ENCODE peak calls at places on chromosomes 3 and 15, in six cellular contexts. One of them, this sample, is unnamed.

GRCh38 chr15:81174125-81174524 is 22.6 kb upstream of the IL16 start:
- DNase-seq in HCT116: no peak
- DNase-seq in K562: no peak
- DNase-seq in H1: no peak
- DNase-seq in SK-N-SH: no peak
- DNase-seq in GM12878: no peak
- DNase-seq in this sample: no peak

GRCh38 chr3:147191795-147192385 is 214.5 kb downstream of the ZIC4 start:
- DNase-seq in K562: peak
- DNase-seq in HCT116: peak
- DNase-seq in SK-N-SH: peak
- DNase-seq in H1: no peak
- DNase-seq in GM12878: peak
- DNase-seq in this sample: peak

GRCh38 chr15:62498711-62499110 is 333.6 kb upstream of the C2CD4B start:
- DNase-seq in HCT116: no peak
- DNase-seq in K562: no peak
- DNase-seq in H1: no peak
- DNase-seq in GM12878: no peak
- DNase-seq in SK-N-SH: no peak
- DNase-seq in this sample: no peak

GRCh38 chr3:73558399-73559075 is 66.2 kb downstream of the PDZRN3 start:
- DNase-seq in GM12878: no peak
- DNase-seq in K562: no peak
- DNase-seq in HCT116: no peak
- DNase-seq in H1: no peak
- DNase-seq in SK-N-SH: no peak
- DNase-seq in this sample: no peak

GRCh38 chr3:15723624-15723884 is 74.2 kb downstream of the ANKRD28 start:
- DNase-seq in HCT116: no peak
- DNase-seq in SK-N-SH: no peak
- DNase-seq in GM12878: no peak
- DNase-seq in H1: no peak
- DNase-seq in K562: no peak
- DNase-seq in this sample: no peak

GRCh38 chr15:62035256-62035908 is 24.9 kb downstream of the VPS13C start:
- DNase-seq in SK-N-SH: no peak
- DNase-seq in K562: no peak
- DNase-seq in H1: no peak
- DNase-seq in HCT116: no peak
- DNase-seq in GM12878: no peak
- DNase-seq in this sample: no peak

GRCh38 chr3:127167315-127168043 is 25.5 kb upstream of the PRR23E start:
- DNase-seq in GM12878: no peak
- DNase-seq in SK-N-SH: no peak
- DNase-seq in K562: no peak
- DNase-seq in HCT116: no peak
- DNase-seq in H1: no peak
- DNase-seq in this sample: no peak

GRCh38 chr3:14541646-14542045 is 1.5 kb upstream of the GRIP2 start:
- DNase-seq in H1: no peak
- DNase-seq in GM12878: no peak
- DNase-seq in HCT116: no peak
- DNase-seq in SK-N-SH: no peak
- DNase-seq in K562: no peak
- DNase-seq in this sample: no peak

GRCh38 chr3:190044142-190044541 is 76.6 kb downstream of the P3H2 start:
- DNase-seq in GM12878: no peak
- DNase-seq in K562: no peak
- DNase-seq in H1: no peak
- DNase-seq in HCT116: no peak
- DNase-seq in SK-N-SH: no peak
- DNase-seq in this sample: no peak

GRCh38 chr3:197428117-197428761 is 127.5 kb downstream of the BDH1 start:
- DNase-seq in HCT116: peak
- DNase-seq in SK-N-SH: peak
- DNase-seq in GM12878: no peak
- DNase-seq in H1: no peak
- DNase-seq in K562: peak
- DNase-seq in this sample: no peak

GRCh38 chr15:68230157-68231100 is 901 bp upstream of the CLN6 start:
- DNase-seq in GM12878: peak
- DNase-seq in SK-N-SH: peak
- DNase-seq in K562: no peak
- DNase-seq in HCT116: no peak
- DNase-seq in H1: no peak
- DNase-seq in this sample: no peak

GRCh38 chr3:96416549-96417255 is 397.7 kb upstream of the EPHA6 start:
- DNase-seq in GM12878: no peak
- DNase-seq in H1: peak
- DNase-seq in HCT116: no peak
- DNase-seq in SK-N-SH: no peak
- DNase-seq in K562: no peak
- DNase-seq in this sample: no peak

GRCh38 chr3:23874359-23875120 is 42.2 kb downstream of the NKIRAS1 start:
- DNase-seq in SK-N-SH: no peak
- DNase-seq in H1: no peak
- DNase-seq in GM12878: no peak
- DNase-seq in HCT116: no peak
- DNase-seq in K562: no peak
- DNase-seq in this sample: no peak

GRCh38 chr3:190120161-190121060 is at the start of gene P3H2:
- DNase-seq in H1: peak
- DNase-seq in HCT116: peak
- DNase-seq in SK-N-SH: peak
- DNase-seq in K562: no peak
- DNase-seq in GM12878: no peak
- DNase-seq in this sample: peak

GRCh38 chr15:65805019-65805738 is 13.1 kb upstream of the DENND4A start:
- DNase-seq in GM12878: no peak
- DNase-seq in H1: no peak
- DNase-seq in HCT116: no peak
- DNase-seq in SK-N-SH: peak
- DNase-seq in K562: peak
- DNase-seq in this sample: no peak

GRCh38 chr3:56469141-56469540 is 874 bp upstream of the ERC2 start:
- DNase-seq in GM12878: no peak
- DNase-seq in HCT116: no peak
- DNase-seq in SK-N-SH: no peak
- DNase-seq in H1: no peak
- DNase-seq in K562: no peak
- DNase-seq in this sample: no peak

GRCh38 chr3:56467801-56468183 is 475 bp downstream of the ERC2 start:
- DNase-seq in K562: no peak
- DNase-seq in HCT116: no peak
- DNase-seq in SK-N-SH: peak
- DNase-seq in GM12878: no peak
- DNase-seq in H1: no peak
- DNase-seq in this sample: no peak

GRCh38 chr3:56467108-56467507 is 1.2 kb downstream of the ERC2 start:
- DNase-seq in SK-N-SH: peak
- DNase-seq in GM12878: no peak
- DNase-seq in K562: peak
- DNase-seq in H1: peak
- DNase-seq in HCT116: no peak
- DNase-seq in this sample: peak

GRCh38 chr3:56471771-56472170 is 3.5 kb upstream of the ERC2 start:
- DNase-seq in HCT116: no peak
- DNase-seq in H1: no peak
- DNase-seq in K562: no peak
- DNase-seq in SK-N-SH: no peak
- DNase-seq in GM12878: no peak
- DNase-seq in this sample: no peak

DNA sequence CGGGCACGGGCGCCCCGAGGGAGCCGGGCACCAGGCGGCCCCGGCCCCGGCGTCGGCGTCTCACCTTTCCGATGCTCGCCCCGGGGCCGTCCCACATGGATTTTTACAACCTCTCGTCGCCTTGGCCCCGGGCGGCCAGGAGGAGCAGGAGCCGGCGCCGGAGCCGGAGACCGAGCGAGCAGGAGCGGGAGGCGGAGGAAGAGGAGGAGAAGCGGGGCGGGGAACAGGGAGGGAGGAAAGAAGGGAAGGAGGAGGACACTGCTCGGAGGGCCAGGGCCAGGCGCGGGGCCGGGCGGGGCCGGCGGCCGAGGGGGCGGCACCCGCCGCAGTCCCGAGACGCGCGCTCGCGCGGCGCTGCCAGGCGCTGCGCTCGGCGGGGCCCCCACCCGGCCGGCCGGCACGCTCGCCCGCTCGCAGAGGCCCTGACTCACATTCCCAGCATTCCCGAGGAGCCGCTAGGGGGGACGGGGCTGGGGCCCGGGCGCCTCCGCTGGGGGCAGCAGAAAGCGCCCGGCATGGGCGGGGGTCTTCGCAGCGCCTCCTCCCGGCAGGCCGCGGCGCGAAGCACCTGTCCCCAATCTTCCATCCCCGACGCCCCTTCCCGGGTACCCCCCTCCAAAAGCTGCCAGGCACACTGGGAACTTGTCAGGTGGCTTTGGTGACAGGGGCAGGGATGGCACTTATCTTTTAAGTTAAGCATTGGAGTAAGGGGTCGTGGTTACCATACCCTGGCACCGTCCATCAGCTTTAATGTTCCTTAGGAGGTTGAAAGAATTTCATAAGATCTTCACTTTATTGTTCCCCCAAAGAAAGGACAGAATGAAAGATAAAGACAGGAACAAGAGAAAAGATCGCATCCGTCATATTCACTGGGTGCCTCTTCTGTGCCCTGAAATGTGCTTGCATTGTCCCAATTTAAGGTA is at the start of gene ERC2:
- DNase-seq in HCT116: no peak
- DNase-seq in K562: peak
- DNase-seq in GM12878: no peak
- DNase-seq in H1: peak
- DNase-seq in SK-N-SH: peak
- DNase-seq in this sample: peak
- TF ChIP-seq JUND in HCT116: no peak
- TF ChIP-seq JUND in K562: no peak
- TF ChIP-seq JUND in GM12878: no peak
- TF ChIP-seq JUND in H1: no peak
- TF ChIP-seq JUND in SK-N-SH: no peak
- TF ChIP-seq JUND in this sample: no peak

GRCh38 chr15:88830016-88830415 is 26.8 kb downstream of the ACAN start:
- DNase-seq in SK-N-SH: no peak
- DNase-seq in HCT116: no peak
- DNase-seq in K562: no peak
- DNase-seq in GM12878: no peak
- DNase-seq in H1: no peak
- DNase-seq in this sample: no peak
- TF ChIP-seq JUND in SK-N-SH: no peak
- TF ChIP-seq JUND in HCT116: no peak
- TF ChIP-seq JUND in K562: no peak
- TF ChIP-seq JUND in GM12878: no peak
- TF ChIP-seq JUND in H1: no peak
- TF ChIP-seq JUND in this sample: no peak

DNA sequence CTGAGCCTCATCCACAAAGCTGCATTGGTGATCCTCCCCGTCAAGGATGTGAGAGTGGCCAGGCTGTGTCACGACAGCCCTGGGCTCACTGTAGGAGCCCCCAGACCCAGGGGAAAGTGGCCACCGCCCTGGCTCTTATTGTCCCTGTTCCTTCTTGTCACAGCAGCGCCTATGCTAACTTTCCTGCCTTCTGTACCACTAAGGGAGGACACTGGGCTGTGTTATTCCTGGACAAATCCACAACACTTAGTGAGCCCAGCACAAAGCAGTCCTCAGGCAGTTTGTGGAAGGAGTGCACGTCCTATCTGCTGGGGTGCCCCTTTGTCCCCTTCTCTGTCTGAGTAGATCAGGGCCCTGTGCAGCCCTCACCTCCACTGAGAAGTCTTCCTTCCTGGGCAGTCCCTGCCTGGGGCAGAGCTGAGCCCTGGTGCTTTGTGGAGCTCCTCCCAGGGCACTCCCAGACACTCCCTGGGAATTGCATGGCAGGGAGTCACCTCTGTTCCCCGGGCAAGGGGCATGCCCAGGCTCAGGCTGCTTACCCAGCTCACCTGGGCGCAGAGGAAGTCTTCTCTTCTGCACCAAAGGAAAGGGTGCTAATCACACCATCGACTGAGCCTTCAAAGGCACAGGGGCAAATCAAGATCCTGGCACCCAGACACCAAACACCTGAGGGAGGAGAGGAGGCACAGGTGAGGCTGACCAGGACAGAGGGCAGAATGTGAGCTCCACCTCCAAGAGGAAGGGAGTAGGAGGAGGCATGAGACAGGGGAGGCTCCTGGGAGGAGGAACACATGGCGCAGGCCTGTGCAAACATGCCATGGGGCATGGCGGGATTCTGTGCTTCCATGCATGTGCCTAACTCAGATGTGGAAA is 138.7 kb downstream of the KLF13 start:
- DNase-seq in H1: no peak
- DNase-seq in SK-N-SH: no peak
- DNase-seq in K562: no peak
- DNase-seq in GM12878: no peak
- DNase-seq in HCT116: no peak
- DNase-seq in this sample: peak
- TF ChIP-seq JUND in H1: no peak
- TF ChIP-seq JUND in SK-N-SH: no peak
- TF ChIP-seq JUND in K562: no peak
- TF ChIP-seq JUND in GM12878: no peak
- TF ChIP-seq JUND in HCT116: no peak
- TF ChIP-seq JUND in this sample: no peak

DNA sequence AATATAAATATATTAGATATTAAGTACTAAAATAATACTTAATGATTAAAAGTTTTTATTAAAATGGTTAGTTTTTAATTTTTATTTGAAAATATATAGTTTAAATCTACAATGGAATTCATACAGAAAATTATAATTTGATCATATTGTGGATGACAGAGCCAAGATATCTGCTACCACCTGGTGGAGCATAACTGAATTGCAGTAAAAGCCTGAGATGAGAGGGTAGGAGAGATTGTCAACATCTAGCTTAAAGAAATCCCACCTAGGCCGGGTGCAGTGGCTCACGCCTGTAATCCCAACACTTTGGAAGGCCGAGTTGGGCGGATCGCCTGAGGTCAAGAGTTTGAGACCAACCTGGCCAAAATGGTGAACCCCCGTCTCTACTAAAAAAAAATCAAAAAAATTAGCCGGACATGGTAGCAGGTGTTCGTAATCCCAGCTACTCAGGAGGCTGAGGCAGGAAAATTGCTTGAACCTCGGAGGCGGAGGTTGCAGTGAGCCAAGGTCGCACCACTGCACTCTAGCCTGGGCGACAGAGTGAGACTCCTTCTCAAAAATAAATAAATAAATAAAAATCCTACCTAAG is 25.1 kb upstream of the CSTA start:
- DNase-seq in H1: peak
- DNase-seq in K562: peak
- DNase-seq in SK-N-SH: peak
- DNase-seq in HCT116: peak
- DNase-seq in GM12878: no peak
- DNase-seq in this sample: no peak
- TF ChIP-seq JUND in H1: no peak
- TF ChIP-seq JUND in K562: no peak
- TF ChIP-seq JUND in SK-N-SH: no peak
- TF ChIP-seq JUND in HCT116: no peak
- TF ChIP-seq JUND in GM12878: no peak
- TF ChIP-seq JUND in this sample: no peak